ENCODE peak calls at places on chromosomes 2 and 18, in seven cellular contexts. R is PC-3, G is tibial artery, E is gastrocnemius medialis, A is GM23338, S is A549, Q is cardiac muscle cell. U is an unnamed sample.

GRCh38 chr2:8435608-8436007 is 246.2 kb upstream of the ID2 start:
- DNase-seq in Q (no peak), A (no peak), S (no peak), E (no peak), R (no peak), G (no peak), U (no peak)

GRCh38 chr18:45050712-45051639 is 370.3 kb downstream of the SETBP1 start:
- DNase-seq in E (no peak), A (no peak), S (peak; percentile 6), R (peak; percentile 63), G (no peak), Q (no peak), U (no peak)

GRCh38 chr18:57786038-57786437 is 17.1 kb downstream of the ATP8B1 start:
- DNase-seq in S (no peak), Q (no peak), E (no peak), A (no peak), R (no peak), G (no peak), U (no peak)

GRCh38 chr18:63817441-63818051 is 42.3 kb downstream of the SERPINB7 start:
- DNase-seq in R (peak; percentile 54), Q (no peak), E (no peak), A (no peak), G (no peak), S (no peak), U (no peak)

GRCh38 chr2:17756629-17757028 is 2.7 kb downstream of the GEN1 start:
- DNase-seq in S (no peak), A (no peak), R (no peak), G (no peak), Q (no peak), E (no peak), U (no peak)

GRCh38 chr2:189580662-189581353 is at the start of gene SLC40A1:
- DNase-seq in R (peak; percentile 61), Q (peak; percentile 93), A (peak; percentile 73), E (peak; percentile 65), S (peak; percentile 51), G (peak; percentile 73), U (peak; percentile 85)

GRCh38 chr18:58541137-58541788 is 87.6 kb downstream of the ALPK2 start:
- DNase-seq in E (no peak), A (peak; percentile 81), R (peak; percentile 44), S (no peak), Q (no peak), G (no peak), U (no peak)

GRCh38 chr2:239326831-239327535 is 73.8 kb downstream of the HDAC4 start:
- DNase-seq in E (peak; percentile 76), S (no peak), A (no peak), R (peak; percentile 50), G (no peak), Q (no peak), U (no peak)

GRCh38 chr18:72993245-72993644 is 125.5 kb upstream of the NETO1 start:
- DNase-seq in G (no peak), R (peak; percentile 73), S (no peak), Q (no peak), A (no peak), E (no peak), U (no peak)

GRCh38 chr18:75128911-75129716 is 79.8 kb downstream of the PTGR3 start:
- DNase-seq in G (no peak), A (no peak), Q (no peak), E (no peak), R (no peak), S (no peak), U (no peak)

GRCh38 chr18:75128051-75128605 is 80.8 kb downstream of the PTGR3 start:
- DNase-seq in R (no peak), S (no peak), G (no peak), A (no peak), Q (no peak), E (no peak), U (no peak)

GRCh38 chr18:75125359-75126331 is 83.3 kb downstream of the PTGR3 start:
- DNase-seq in Q (no peak), R (peak; percentile 39), A (peak; percentile 53), G (no peak), S (no peak), E (no peak), U (no peak)

GRCh38 chr18:75124967-75125358 is 84.0 kb downstream of the PTGR3 start:
- DNase-seq in S (no peak), G (no peak), R (peak; percentile 16), Q (no peak), A (no peak), E (no peak), U (no peak)

GRCh38 chr18:75127143-75128021 is 81.6 kb downstream of the PTGR3 start:
- DNase-seq in S (no peak), A (no peak), E (no peak), G (no peak), R (peak; percentile 23), Q (peak; percentile 38), U (no peak)
- TF ChIP-seq CTCF in S (no peak), A (no peak), E (no peak), G (no peak), R (no peak), Q (no peak), U (no peak)

GRCh38 chr18:50058731-50059130 is 136.2 kb downstream of the MYO5B start:
- DNase-seq in S (no peak), E (no peak), G (no peak), R (no peak), A (no peak), Q (no peak), U (no peak)
- H3K27ac ChIP-seq in S (no peak overlapping the region), E (no peak overlapping the region), G (no peak overlapping the region), R (no peak overlapping the region), A (no peak overlapping the region), Q (no peak overlapping the region), U (no peak overlapping the region)

DNA sequence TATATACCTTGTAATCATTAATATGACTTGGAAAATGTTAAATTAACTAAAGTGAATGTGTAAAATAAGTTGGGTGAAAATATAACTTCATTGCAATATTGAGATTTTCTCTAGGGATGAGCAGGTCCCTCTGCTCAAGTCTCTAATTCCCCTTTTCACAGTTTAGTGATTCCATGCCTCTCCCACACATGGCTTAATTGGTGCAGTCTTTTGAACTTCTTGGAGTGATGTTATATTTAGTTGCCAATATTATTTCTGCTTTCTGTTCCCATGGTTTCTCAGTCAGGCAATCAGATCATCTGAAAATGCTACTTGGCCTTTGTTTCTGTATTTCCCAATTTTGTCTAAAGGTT is 233.7 kb upstream of the SPOPL start:
- DNase-seq in S (no peak), A (no peak), Q (no peak), R (no peak), G (no peak), E (no peak), U (no peak)
- H3K4me1 ChIP-seq in S (peaks cover 17% of the 10 kb centered on the region), A (peaks cover 14% of the 10 kb centered on the region), Q (no peaks in the 10 kb centered on the region), R (peaks cover 21% of the 10 kb centered on the region), G (peaks cover 29% of the 10 kb centered on the region), E (no peaks in the 10 kb centered on the region), U (peaks cover 1% of the 10 kb centered on the region)

DNA sequence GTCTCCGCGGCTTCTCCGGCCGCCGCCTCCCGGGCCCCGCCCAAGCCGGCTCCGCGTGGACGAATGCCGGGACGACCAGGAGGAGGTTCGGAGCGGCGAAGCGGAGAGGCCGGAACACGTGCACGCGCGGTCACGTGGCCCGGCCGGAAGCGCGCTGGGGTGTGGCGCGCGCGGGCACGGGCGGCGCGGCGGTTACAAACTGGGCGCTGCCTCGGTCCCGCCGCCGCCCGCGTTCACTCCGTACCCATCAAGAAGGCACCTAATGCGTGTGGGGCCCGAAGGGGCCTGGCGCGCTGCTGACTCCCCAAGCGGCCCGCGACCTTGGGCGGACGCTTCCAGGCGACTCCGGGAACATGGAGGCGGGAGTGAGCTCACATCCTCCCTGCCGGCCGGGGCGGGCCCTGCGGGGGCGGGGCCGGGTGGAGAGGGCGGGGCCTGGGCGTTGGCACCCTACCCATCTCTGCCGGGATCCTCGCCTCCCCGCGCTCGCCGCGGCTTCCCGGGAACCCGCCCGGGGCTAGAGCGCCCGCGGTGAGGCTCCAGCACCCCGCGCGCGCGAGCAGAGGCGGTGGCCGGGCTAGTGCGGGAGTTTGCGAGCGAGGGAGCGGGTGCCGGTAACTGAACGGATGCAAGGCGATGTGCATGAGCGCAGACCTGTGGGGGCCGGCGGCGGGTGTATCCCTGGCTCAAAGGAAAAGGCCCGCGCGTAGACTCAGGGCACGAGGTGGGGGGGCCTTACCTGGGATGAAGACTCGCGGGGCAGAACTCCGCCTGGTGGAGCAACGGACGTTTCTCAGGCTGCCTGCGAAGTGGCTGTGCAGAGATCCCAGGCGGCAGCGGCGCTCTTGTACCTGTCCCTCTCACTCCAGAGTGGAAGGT is at the start of gene TMEM185B:
- DNase-seq in G (peak; percentile 86), A (peak; percentile 83), Q (peak; percentile 85), R (peak; percentile 88), E (peak; percentile 74), S (peak; percentile 82), U (peak; percentile 91)
- TF ChIP-seq CTCF in G (no peak), A (peak; percentile 13), Q (peak; percentile 34), R (peak; percentile 56), E (peak; percentile 26), S (peak; percentile 33), U (no peak)

DNA sequence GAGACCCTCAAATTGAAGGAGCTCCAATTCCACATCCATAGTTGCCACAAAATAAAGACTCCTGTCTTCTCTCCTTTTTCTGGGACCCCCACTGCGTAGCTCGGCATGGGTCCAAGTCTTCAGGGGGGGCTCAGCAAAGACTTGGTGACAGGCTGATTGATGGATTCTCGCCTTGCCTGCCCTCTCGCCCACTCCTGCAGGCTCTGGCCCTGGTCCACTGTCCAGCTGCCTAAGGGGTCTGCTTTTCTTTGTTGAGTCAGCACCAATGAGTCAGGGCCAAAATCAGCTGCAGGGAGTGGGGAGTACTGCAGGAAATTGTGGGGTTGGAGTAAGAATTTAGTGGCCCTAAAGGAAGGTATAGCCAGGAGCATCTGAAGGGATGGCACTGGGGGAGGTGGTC is 21.5 kb downstream of the RPL37A start:
- DNase-seq in S (no peak), R (no peak), A (no peak), Q (no peak), E (no peak), G (no peak), U (no peak)
- H3K27ac ChIP-seq in S (no peak overlapping the region), R (no peak overlapping the region), A (no peak overlapping the region), Q (no peak overlapping the region), E (no peak overlapping the region), G (no peak overlapping the region), U (no peak overlapping the region)

GRCh38 chr18:79402977-79403722 is 7.4 kb downstream of the NFATC1 start:
- DNase-seq in E (no peak), A (no peak), Q (no peak), S (no peak), R (peak; percentile 62), G (peak; percentile 88), U (peak; percentile 60)
- H3K4me1 ChIP-seq in E (peaks cover 60% of the 10 kb centered on the region), A (peaks cover 11% of the 10 kb centered on the region), Q (peaks cover 3% of the 10 kb centered on the region), S (no peaks in the 10 kb centered on the region), R (peaks cover 28% of the 10 kb centered on the region), G (peaks cover 46% of the 10 kb centered on the region), U (peaks cover 19% of the 10 kb centered on the region)

GRCh38 chr2:179936654-179937053 is 70.4 kb downstream of the CWC22 start:
- DNase-seq in E (no peak), Q (peak; percentile 62), A (peak; percentile 84), R (peak; percentile 67), S (no peak), G (no peak), U (no peak)
- TF ChIP-seq CTCF in E (peak; percentile 53), Q (peak; percentile 31), A (peak; percentile 81), R (peak; percentile 72), S (peak; percentile 36), G (no peak), U (no peak)